ENCODE peak calls at places on chromosomes 4 and X, in ten cellular contexts. One of them, this sample, is unnamed.

GRCh38 chr4:5956285-5957021 is 61.8 kb downstream of the C4orf50 start:
- DNase-seq in GM23248: no peak
- DNase-seq in K562: no peak
- DNase-seq in ovary: no peak
- DNase-seq in heart left ventricle: peak; percentile 23
- DNase-seq in trophoblast cell: no peak
- DNase-seq in heart right ventricle: no peak
- DNase-seq in tibial nerve: no peak
- DNase-seq in HCT116: no peak
- DNase-seq in OCI-LY7: no peak
- DNase-seq in this sample: no peak

GRCh38 chr4:2062808-2063524 is 3.8 kb downstream of the NAT8L start:
- DNase-seq in GM23248: no peak
- DNase-seq in K562: no peak
- DNase-seq in ovary: peak; percentile 26
- DNase-seq in heart left ventricle: no peak
- DNase-seq in trophoblast cell: no peak
- DNase-seq in heart right ventricle: no peak
- DNase-seq in tibial nerve: no peak
- DNase-seq in HCT116: no peak
- DNase-seq in OCI-LY7: no peak
- DNase-seq in this sample: no peak

GRCh38 chr4:1658581-1658980 is 25.5 kb downstream of the FAM53A start:
- DNase-seq in GM23248: no peak
- DNase-seq in K562: no peak
- DNase-seq in ovary: no peak
- DNase-seq in heart left ventricle: no peak
- DNase-seq in trophoblast cell: no peak
- DNase-seq in heart right ventricle: no peak
- DNase-seq in tibial nerve: no peak
- DNase-seq in HCT116: no peak
- DNase-seq in OCI-LY7: no peak
- DNase-seq in this sample: no peak

GRCh38 chr4:129545599-129546278 is 449.8 kb downstream of the C4orf33 start:
- DNase-seq in GM23248: no peak
- DNase-seq in K562: no peak
- DNase-seq in ovary: peak; percentile 14
- DNase-seq in heart left ventricle: peak; percentile 75
- DNase-seq in trophoblast cell: no peak
- DNase-seq in heart right ventricle: peak; percentile 83
- DNase-seq in tibial nerve: peak; percentile 18
- DNase-seq in HCT116: no peak
- DNase-seq in OCI-LY7: no peak
- DNase-seq in this sample: no peak

GRCh38 chr4:15805583-15806517 is 27.7 kb downstream of the CD38 start:
- DNase-seq in GM23248: peak; percentile 75
- DNase-seq in K562: peak; percentile 46
- DNase-seq in ovary: no peak
- DNase-seq in heart left ventricle: no peak
- DNase-seq in trophoblast cell: peak; percentile 90
- DNase-seq in heart right ventricle: peak; percentile 30
- DNase-seq in tibial nerve: no peak
- DNase-seq in HCT116: peak; percentile 57
- DNase-seq in OCI-LY7: peak; percentile 81
- DNase-seq in this sample: peak; percentile 35

GRCh38 chrX:135416546-135416945 is 5.2 kb upstream of the SMIM10L2A start:
- DNase-seq in GM23248: no peak
- DNase-seq in K562: no peak
- DNase-seq in ovary: no peak
- DNase-seq in heart left ventricle: no peak
- DNase-seq in trophoblast cell: no peak
- DNase-seq in heart right ventricle: no peak
- DNase-seq in tibial nerve: no peak
- DNase-seq in HCT116: no peak
- DNase-seq in OCI-LY7: no peak
- DNase-seq in this sample: no peak

GRCh38 chr4:118842055-118842454 is 6.1 kb upstream of the SEC24D start:
- DNase-seq in GM23248: peak; percentile 64
- DNase-seq in K562: no peak
- DNase-seq in ovary: no peak
- DNase-seq in heart left ventricle: no peak
- DNase-seq in trophoblast cell: no peak
- DNase-seq in heart right ventricle: no peak
- DNase-seq in tibial nerve: no peak
- DNase-seq in HCT116: peak; percentile 68
- DNase-seq in OCI-LY7: no peak
- DNase-seq in this sample: no peak

GRCh38 chr4:185865901-185866328 is 53.9 kb upstream of the SORBS2 start:
- DNase-seq in GM23248: peak; percentile 43
- DNase-seq in K562: no peak
- DNase-seq in ovary: no peak
- DNase-seq in heart left ventricle: peak; percentile 39
- DNase-seq in trophoblast cell: peak; percentile 69
- DNase-seq in heart right ventricle: no peak
- DNase-seq in tibial nerve: no peak
- DNase-seq in HCT116: no peak
- DNase-seq in OCI-LY7: no peak
- DNase-seq in this sample: no peak

GRCh38 chr4:8541981-8542715 is 38.0 kb upstream of the GPR78 start:
- DNase-seq in GM23248: no peak
- DNase-seq in K562: no peak
- DNase-seq in ovary: no peak
- DNase-seq in heart left ventricle: no peak
- DNase-seq in trophoblast cell: no peak
- DNase-seq in heart right ventricle: no peak
- DNase-seq in tibial nerve: no peak
- DNase-seq in HCT116: no peak
- DNase-seq in OCI-LY7: no peak
- DNase-seq in this sample: no peak

GRCh38 chr4:120561648-120562047 is 360.9 kb downstream of the PRDM5 start:
- DNase-seq in GM23248: no peak
- DNase-seq in K562: no peak
- DNase-seq in ovary: no peak
- DNase-seq in heart left ventricle: no peak
- DNase-seq in trophoblast cell: no peak
- DNase-seq in heart right ventricle: no peak
- DNase-seq in tibial nerve: no peak
- DNase-seq in HCT116: no peak
- DNase-seq in OCI-LY7: no peak
- DNase-seq in this sample: no peak

GRCh38 chrX:72307646-72308051 is 1.9 kb upstream of the CITED1 start:
- DNase-seq in GM23248: peak; percentile 5
- DNase-seq in K562: no peak
- DNase-seq in ovary: no peak
- DNase-seq in heart left ventricle: no peak
- DNase-seq in trophoblast cell: no peak
- DNase-seq in heart right ventricle: no peak
- DNase-seq in tibial nerve: no peak
- DNase-seq in HCT116: no peak
- DNase-seq in OCI-LY7: no peak
- DNase-seq in this sample: no peak

GRCh38 chr4:78437608-78438088 is 113.9 kb upstream of the ANXA3 start:
- DNase-seq in GM23248: peak; percentile 62
- DNase-seq in K562: no peak
- DNase-seq in ovary: no peak
- DNase-seq in heart left ventricle: no peak
- DNase-seq in trophoblast cell: peak; percentile 91
- DNase-seq in heart right ventricle: no peak
- DNase-seq in tibial nerve: no peak
- DNase-seq in HCT116: no peak
- DNase-seq in OCI-LY7: no peak
- DNase-seq in this sample: no peak

GRCh38 chrX:134936542-134936941 is 54.2 kb upstream of the SMIM10 start:
- DNase-seq in GM23248: peak; percentile 68
- DNase-seq in K562: no peak
- DNase-seq in ovary: no peak
- DNase-seq in heart left ventricle: no peak
- DNase-seq in trophoblast cell: peak; percentile 62
- DNase-seq in heart right ventricle: no peak
- DNase-seq in tibial nerve: no peak
- DNase-seq in HCT116: no peak
- DNase-seq in OCI-LY7: no peak
- DNase-seq in this sample: no peak

GRCh38 chrX:7926501-7926900 is 712 bp downstream of the PNPLA4 start:
- DNase-seq in GM23248: peak; percentile 10
- DNase-seq in K562: no peak
- DNase-seq in ovary: no peak
- DNase-seq in heart left ventricle: no peak
- DNase-seq in trophoblast cell: peak; percentile 16
- DNase-seq in heart right ventricle: no peak
- DNase-seq in tibial nerve: no peak
- DNase-seq in HCT116: no peak
- DNase-seq in OCI-LY7: peak; percentile 0
- DNase-seq in this sample: no peak

GRCh38 chr4:26862381-26862915 is 1.8 kb downstream of the STIM2 start:
- DNase-seq in GM23248: peak; percentile 24
- DNase-seq in K562: no peak
- DNase-seq in ovary: no peak
- DNase-seq in heart left ventricle: no peak
- DNase-seq in trophoblast cell: no peak
- DNase-seq in heart right ventricle: no peak
- DNase-seq in tibial nerve: no peak
- DNase-seq in HCT116: no peak
- DNase-seq in OCI-LY7: no peak
- DNase-seq in this sample: no peak
- H3K4me1 ChIP-seq in GM23248: peaks cover 28% of the 10 kb centered on the region
- H3K4me1 ChIP-seq in K562: peaks cover 19% of the 10 kb centered on the region
- H3K4me1 ChIP-seq in ovary: peaks cover 8% of the 10 kb centered on the region
- H3K4me1 ChIP-seq in heart left ventricle: peaks cover 79% of the 10 kb centered on the region
- H3K4me1 ChIP-seq in trophoblast cell: peaks cover 8% of the 10 kb centered on the region
- H3K4me1 ChIP-seq in heart right ventricle: peaks cover 33% of the 10 kb centered on the region
- H3K4me1 ChIP-seq in tibial nerve: no peaks in the 10 kb centered on the region
- H3K4me1 ChIP-seq in HCT116: peaks cover 31% of the 10 kb centered on the region
- H3K4me1 ChIP-seq in OCI-LY7: peaks cover 37% of the 10 kb centered on the region
- H3K4me1 ChIP-seq in this sample: peaks cover 18% of the 10 kb centered on the region

GRCh38 chr4:68404153-68404552 is 43.1 kb upstream of the TMPRSS11E start:
- DNase-seq in GM23248: no peak
- DNase-seq in K562: no peak
- DNase-seq in ovary: no peak
- DNase-seq in heart left ventricle: no peak
- DNase-seq in trophoblast cell: no peak
- DNase-seq in heart right ventricle: no peak
- DNase-seq in tibial nerve: no peak
- DNase-seq in HCT116: no peak
- DNase-seq in OCI-LY7: no peak
- DNase-seq in this sample: no peak

GRCh38 chr4:68407868-68408190 is 39.4 kb upstream of the TMPRSS11E start:
- DNase-seq in GM23248: no peak
- DNase-seq in K562: no peak
- DNase-seq in ovary: no peak
- DNase-seq in heart left ventricle: no peak
- DNase-seq in trophoblast cell: no peak
- DNase-seq in heart right ventricle: no peak
- DNase-seq in tibial nerve: no peak
- DNase-seq in HCT116: no peak
- DNase-seq in OCI-LY7: no peak
- DNase-seq in this sample: no peak

GRCh38 chr4:68410149-68410548 is 37.1 kb upstream of the TMPRSS11E start:
- DNase-seq in GM23248: no peak
- DNase-seq in K562: no peak
- DNase-seq in ovary: no peak
- DNase-seq in heart left ventricle: no peak
- DNase-seq in trophoblast cell: no peak
- DNase-seq in heart right ventricle: no peak
- DNase-seq in tibial nerve: no peak
- DNase-seq in HCT116: no peak
- DNase-seq in OCI-LY7: no peak
- DNase-seq in this sample: no peak

GRCh38 chr4:68410643-68411042 is 36.6 kb upstream of the TMPRSS11E start:
- DNase-seq in GM23248: no peak
- DNase-seq in K562: no peak
- DNase-seq in ovary: no peak
- DNase-seq in heart left ventricle: no peak
- DNase-seq in trophoblast cell: no peak
- DNase-seq in heart right ventricle: no peak
- DNase-seq in tibial nerve: no peak
- DNase-seq in HCT116: no peak
- DNase-seq in OCI-LY7: no peak
- DNase-seq in this sample: no peak

DNA sequence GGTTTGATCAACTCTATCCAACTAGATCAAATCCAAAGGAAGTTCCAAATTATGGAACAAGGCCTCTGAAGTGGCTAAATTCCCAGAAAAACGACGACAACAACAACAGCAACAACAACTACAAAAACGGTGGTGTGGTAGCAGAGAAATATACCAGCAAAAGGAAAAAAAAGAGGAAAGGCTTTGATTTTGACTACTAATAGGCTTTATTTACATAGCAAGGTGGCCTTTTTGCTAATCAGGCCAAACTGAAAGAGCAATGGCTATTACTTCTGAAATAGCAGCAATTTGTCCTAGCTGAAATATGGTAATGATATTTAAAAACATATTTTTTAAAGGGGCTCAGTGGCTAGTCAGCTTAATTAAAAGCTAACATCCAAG is 40.8 kb upstream of the TMPRSS11E start:
- DNase-seq in GM23248: no peak
- DNase-seq in K562: no peak
- DNase-seq in ovary: no peak
- DNase-seq in heart left ventricle: no peak
- DNase-seq in trophoblast cell: no peak
- DNase-seq in heart right ventricle: no peak
- DNase-seq in tibial nerve: no peak
- DNase-seq in HCT116: no peak
- DNase-seq in OCI-LY7: no peak
- DNase-seq in this sample: no peak
- H3K4me1 ChIP-seq in GM23248: no peaks in the 10 kb centered on the region
- H3K4me1 ChIP-seq in K562: no peaks in the 10 kb centered on the region
- H3K4me1 ChIP-seq in ovary: no peaks in the 10 kb centered on the region
- H3K4me1 ChIP-seq in heart left ventricle: no peaks in the 10 kb centered on the region
- H3K4me1 ChIP-seq in trophoblast cell: no peaks in the 10 kb centered on the region
- H3K4me1 ChIP-seq in heart right ventricle: no peaks in the 10 kb centered on the region
- H3K4me1 ChIP-seq in tibial nerve: no peaks in the 10 kb centered on the region
- H3K4me1 ChIP-seq in HCT116: peaks cover 6% of the 10 kb centered on the region
- H3K4me1 ChIP-seq in OCI-LY7: no peaks in the 10 kb centered on the region
- H3K4me1 ChIP-seq in this sample: peaks cover 1% of the 10 kb centered on the region

DNA sequence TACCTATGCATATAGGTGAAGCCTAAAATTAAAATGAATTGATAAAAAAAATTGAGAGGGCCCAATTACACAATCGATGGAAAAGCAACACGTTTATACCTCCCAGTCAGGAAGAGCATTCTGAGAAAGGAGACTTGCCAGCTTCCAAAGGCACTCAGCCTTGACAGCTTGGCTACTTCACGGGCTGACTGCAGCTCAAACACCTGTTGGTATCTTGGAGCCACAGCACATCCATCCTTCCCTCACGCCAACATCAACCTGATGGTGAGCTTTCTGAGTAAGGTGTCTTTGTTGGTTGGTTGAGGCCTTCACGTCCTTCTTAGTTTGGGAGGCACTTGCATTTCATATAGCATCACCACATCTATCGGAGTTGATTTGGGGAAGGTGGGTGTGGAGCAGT is 598.9 kb upstream of the DIPK2B start:
- DNase-seq in GM23248: no peak
- DNase-seq in K562: no peak
- DNase-seq in ovary: no peak
- DNase-seq in heart left ventricle: no peak
- DNase-seq in trophoblast cell: no peak
- DNase-seq in heart right ventricle: no peak
- DNase-seq in tibial nerve: no peak
- DNase-seq in HCT116: no peak
- DNase-seq in OCI-LY7: no peak
- DNase-seq in this sample: no peak
- H3K4me1 ChIP-seq in GM23248: peaks cover 45% of the 10 kb centered on the region
- H3K4me1 ChIP-seq in K562: no peaks in the 10 kb centered on the region
- H3K4me1 ChIP-seq in ovary: peaks cover 4% of the 10 kb centered on the region
- H3K4me1 ChIP-seq in heart left ventricle: peaks cover 18% of the 10 kb centered on the region
- H3K4me1 ChIP-seq in trophoblast cell: peaks cover 3% of the 10 kb centered on the region
- H3K4me1 ChIP-seq in heart right ventricle: no peaks in the 10 kb centered on the region
- H3K4me1 ChIP-seq in tibial nerve: no peaks in the 10 kb centered on the region
- H3K4me1 ChIP-seq in HCT116: peaks cover 100% of the 10 kb centered on the region
- H3K4me1 ChIP-seq in OCI-LY7: no peaks in the 10 kb centered on the region
- H3K4me1 ChIP-seq in this sample: peaks cover 45% of the 10 kb centered on the region

GRCh38 chr4:4857001-4857808 is 2.3 kb upstream of the MSX1 start:
- DNase-seq in GM23248: no peak
- DNase-seq in K562: no peak
- DNase-seq in ovary: no peak
- DNase-seq in heart left ventricle: no peak
- DNase-seq in trophoblast cell: no peak
- DNase-seq in heart right ventricle: no peak
- DNase-seq in tibial nerve: no peak
- DNase-seq in HCT116: no peak
- DNase-seq in OCI-LY7: no peak
- DNase-seq in this sample: no peak
- H3K4me1 ChIP-seq in GM23248: peaks cover 13% of the 10 kb centered on the region
- H3K4me1 ChIP-seq in K562: peaks cover 7% of the 10 kb centered on the region
- H3K4me1 ChIP-seq in ovary: peaks cover 4% of the 10 kb centered on the region
- H3K4me1 ChIP-seq in heart left ventricle: peaks cover 48% of the 10 kb centered on the region
- H3K4me1 ChIP-seq in trophoblast cell: peaks cover 26% of the 10 kb centered on the region
- H3K4me1 ChIP-seq in heart right ventricle: peaks cover 44% of the 10 kb centered on the region
- H3K4me1 ChIP-seq in tibial nerve: no peaks in the 10 kb centered on the region
- H3K4me1 ChIP-seq in HCT116: peaks cover 44% of the 10 kb centered on the region
- H3K4me1 ChIP-seq in OCI-LY7: no peaks in the 10 kb centered on the region
- H3K4me1 ChIP-seq in this sample: peaks cover 19% of the 10 kb centered on the region

This sample was measured in keratinocyte.